ENCODE peak calls at places on chromosomes 12 and 14, in nine cellular contexts. L is hippocampal formation, G is fibroblast of the conjunctiva, K is ureter, R is foreskin fibroblast, N is non-pigmented ciliary epithelial cell, T is ELF-1, P is pancreas, F is Caki2. D is an unnamed sample.

GRCh38 chr12:57110189-57111045 is 745 bp downstream of the STAT6 start:
- DNase-seq in L (no peak), G (no peak), K (peak; percentile 85), R (peak; percentile 63), N (no peak), T (peak; percentile 90), P (peak; percentile 56), F (peak; percentile 70), D (peak; percentile 68)

GRCh38 chr12:74482115-74482514 is 55.5 kb upstream of the ATXN7L3B start:
- DNase-seq in L (no peak), G (no peak), K (no peak), R (no peak), N (no peak), T (no peak), P (no peak), F (no peak), D (no peak)

GRCh38 chr14:71454513-71455332 is 477.5 kb upstream of the RGS6 start:
- DNase-seq in L (no peak), G (no peak), K (no peak), R (no peak), N (no peak), T (no peak), P (no peak), F (no peak), D (no peak)

GRCh38 chr12:25249951-25250738 is 584 bp downstream of the KRAS start:
- DNase-seq in L (peak; percentile 40), G (no peak), K (peak; percentile 63), R (peak; percentile 4), N (no peak), T (peak; percentile 58), P (peak; percentile 51), F (peak; percentile 40), D (peak; percentile 62)

GRCh38 chr12:116996648-116997047 is 85.9 kb downstream of the FBXW8 start:
- DNase-seq in L (no peak), G (peak; percentile 45), K (no peak), R (no peak), N (no peak), T (no peak), P (no peak), F (no peak), D (no peak)

GRCh38 chr14:103317251-103317650 is 16.8 kb upstream of the EIF5 start:
- DNase-seq in L (no peak), G (no peak), K (no peak), R (peak; percentile 6), N (no peak), T (no peak), P (no peak), F (no peak), D (no peak)

GRCh38 chr12:123150273-123150803 is 552 bp downstream of the PITPNM2 start:
- DNase-seq in L (no peak), G (no peak), K (no peak), R (no peak), N (no peak), T (no peak), P (peak; percentile 44), F (no peak), D (no peak)

GRCh38 chr14:77561881-77562280 is 54.6 kb downstream of the SPTLC2 start:
- DNase-seq in L (no peak), G (no peak), K (no peak), R (no peak), N (no peak), T (no peak), P (no peak), F (no peak), D (no peak)

GRCh38 chr12:84070311-84070710 is 842.3 kb downstream of the SLC6A15 start:
- DNase-seq in L (no peak), G (peak; percentile 75), K (peak; percentile 41), R (peak; percentile 97), N (peak; percentile 88), T (no peak), P (no peak), F (no peak), D (no peak)

GRCh38 chr12:111578276-111578970 is 20.7 kb downstream of the ATXN2 start:
- DNase-seq in L (no peak), G (no peak), K (no peak), R (peak; percentile 68), N (peak; percentile 77), T (no peak), P (no peak), F (peak; percentile 54), D (no peak)